ENCODE peak calls at places on chromosomes 7 and 10, in four cellular contexts. G is GM23248, B is K562, X is left ventricle myocardium inferior. O is an unnamed sample.

GRCh38 chr7:128026551-128026950 is 4.7 kb downstream of the LRRC4 start:
- DNase-seq in X (no peak), B (no peak), G (peak; percentile 8), O (no peak)

GRCh38 chr7:27221201-27221797 is 21.3 kb upstream of the EVX1 start:
- DNase-seq in G (no peak), B (no peak), X (no peak), O (peak; percentile 46)

GRCh38 chr10:113612154-113612553 is 51.7 kb downstream of the NRAP start:
- DNase-seq in G (no peak), X (peak; percentile 43), B (no peak), O (no peak)

GRCh38 chr7:46385662-46386309 is 464.7 kb upstream of the IGFBP3 start:
- DNase-seq in X (no peak), G (peak; percentile 95), B (no peak), O (peak; percentile 82)

GRCh38 chr7:7565746-7566650 is 686 bp upstream of the MIOS start:
- DNase-seq in X (no peak), B (no peak), G (peak; percentile 2), O (peak; percentile 76)

GRCh38 chr10:131848741-131849590 is 51.8 kb upstream of the PPP2R2D start:
- DNase-seq in X (no peak), B (no peak), G (no peak), O (no peak)

GRCh38 chr7:93736970-93737369 is 153.6 kb downstream of the TFPI2 start:
- DNase-seq in B (no peak), X (no peak), G (peak; percentile 3), O (no peak)

GRCh38 chr10:12720217-12720981 is 281.1 kb downstream of the CCDC3 start:
- DNase-seq in G (peak; percentile 87), B (no peak), X (peak; percentile 79), O (peak; percentile 97)

GRCh38 chr7:50356212-50356944 is 51.9 kb downstream of the IKZF1 start:
- DNase-seq in G (no peak), B (peak; percentile 82), X (peak; percentile 46), O (no peak)

GRCh38 chr10:116690356-116691078 is 51.8 kb downstream of the HSPA12A start:
- DNase-seq in X (no peak), G (no peak), B (peak; percentile 17), O (no peak)

GRCh38 chr10:58791137-58791536 is 278.5 kb downstream of the BICC1 start:
- DNase-seq in B (no peak), X (no peak), G (peak; percentile 51), O (peak; percentile 30)

GRCh38 chr10:115141254-115141653 is 48.1 kb downstream of the ATRNL1 start:
- DNase-seq in G (peak; percentile 31), B (no peak), X (no peak), O (no peak)

GRCh38 chr7:159036916-159037605 is 107.6 kb downstream of the VIPR2 start:
- DNase-seq in G (no peak), B (no peak), X (no peak), O (no peak)

DNA sequence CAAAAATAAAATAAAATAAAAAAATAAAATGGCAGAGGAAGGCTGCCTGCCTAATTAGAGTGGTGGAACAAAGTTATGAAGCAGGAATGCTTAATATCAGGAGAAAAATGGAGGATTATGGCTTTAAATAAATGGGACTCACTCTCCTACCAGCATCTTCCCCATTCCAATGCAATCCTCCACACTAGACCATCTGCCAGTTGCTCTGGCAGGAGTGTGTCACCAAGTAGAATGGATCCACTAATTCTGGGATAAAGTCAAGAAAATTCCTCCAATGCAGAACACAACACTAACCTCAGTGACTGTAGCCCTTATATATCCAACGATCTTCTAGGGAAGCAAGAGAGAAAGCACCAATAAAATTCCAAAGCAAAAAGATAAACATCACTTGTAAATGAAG is 112.5 kb upstream of the ARID5B start:
- DNase-seq in X (no peak), G (no peak), B (no peak), O (no peak)
- H3K4me1 ChIP-seq in X (peaks cover 3% of the 10 kb centered on the region), G (peaks cover 37% of the 10 kb centered on the region), B (peaks cover 46% of the 10 kb centered on the region), O (peaks cover 24% of the 10 kb centered on the region)

DNA sequence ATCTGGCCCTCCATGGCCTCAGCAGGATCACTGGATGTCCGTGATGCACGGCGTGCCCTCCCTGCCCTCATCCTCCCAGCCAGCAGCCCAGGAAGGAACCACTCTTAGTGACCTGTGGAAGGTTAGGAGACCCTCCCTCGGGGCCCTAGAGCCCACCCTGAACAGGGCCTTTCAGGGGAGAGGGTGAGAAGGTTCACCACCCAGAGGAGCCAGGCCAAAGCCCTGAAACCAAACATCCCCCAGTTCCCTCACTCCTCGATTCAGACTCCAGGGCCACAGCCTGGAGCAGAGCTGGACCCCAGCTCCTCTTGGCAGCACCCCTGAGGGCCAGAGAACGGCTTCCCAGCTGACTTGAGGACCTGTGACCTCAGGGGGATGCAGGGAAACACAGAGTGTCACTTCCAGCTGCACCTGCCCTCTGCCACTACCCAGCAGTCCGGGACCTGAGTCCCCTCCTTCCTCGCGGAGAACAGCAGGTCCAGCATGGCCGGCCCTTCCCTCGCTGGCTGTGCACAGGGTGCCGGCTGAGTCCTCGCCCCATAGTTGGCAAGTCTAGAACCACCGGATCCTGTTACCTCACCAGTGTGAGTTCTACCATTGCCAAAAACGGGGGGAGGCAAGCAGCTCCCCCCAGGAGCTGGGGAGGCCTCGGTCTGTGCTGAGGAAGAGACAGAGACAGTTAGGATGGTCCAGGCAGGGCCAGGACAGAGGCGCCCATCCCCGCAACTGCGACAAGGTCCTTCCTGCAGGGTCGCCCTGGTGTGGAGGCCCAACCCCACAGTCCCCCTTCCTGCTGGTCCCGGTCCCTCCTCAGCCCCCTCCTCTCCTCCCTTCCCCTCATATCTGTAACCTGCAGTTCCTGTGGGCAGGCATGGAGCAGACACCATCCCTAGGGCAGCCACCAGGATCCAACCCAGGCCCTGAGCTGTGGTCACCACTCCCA is 158.6 kb downstream of the NRF1 start:
- DNase-seq in B (no peak), X (no peak), G (no peak), O (no peak)
- H3K4me1 ChIP-seq in B (peaks cover 39% of the 10 kb centered on the region), X (no peaks in the 10 kb centered on the region), G (no peaks in the 10 kb centered on the region), O (no peaks in the 10 kb centered on the region)

GRCh38 chr7:36048141-36048901 is 104.7 kb upstream of the EEPD1 start:
- DNase-seq in X (no peak), B (no peak), G (peak; percentile 89), O (peak; percentile 83)
- H3K4me1 ChIP-seq in X (peaks cover 70% of the 10 kb centered on the region), B (no peaks in the 10 kb centered on the region), G (peaks cover 38% of the 10 kb centered on the region), O (peaks cover 18% of the 10 kb centered on the region)

GRCh38 chr10:44379907-44380306 is 5.0 kb downstream of the CXCL12 start:
- DNase-seq in X (no peak), B (no peak), G (no peak), O (no peak)
- H3K4me1 ChIP-seq in X (peaks cover 72% of the 10 kb centered on the region), B (no peaks in the 10 kb centered on the region), G (peaks cover 9% of the 10 kb centered on the region), O (no peaks in the 10 kb centered on the region)

GRCh38 chr10:122130474-122131110 is 140.5 kb upstream of the BTBD16 start:
- DNase-seq in X (no peak), G (no peak), B (no peak), O (no peak)
- H3K4me1 ChIP-seq in X (peaks cover 97% of the 10 kb centered on the region), G (peaks cover 18% of the 10 kb centered on the region), B (no peaks in the 10 kb centered on the region), O (peaks cover 23% of the 10 kb centered on the region)

GRCh38 chr10:96579133-96579532 is 7.7 kb downstream of the TM9SF3 start:
- DNase-seq in G (no peak), X (no peak), B (no peak), O (no peak)
- H3K4me1 ChIP-seq in G (peaks cover 24% of the 10 kb centered on the region), X (peaks cover 84% of the 10 kb centered on the region), B (peaks cover 5% of the 10 kb centered on the region), O (peaks cover 8% of the 10 kb centered on the region)

GRCh38 chr7:84624527-84624926 is 429.9 kb upstream of the SEMA3A start:
- DNase-seq in G (peak; percentile 14), X (no peak), B (no peak), O (no peak)
- H3K4me1 ChIP-seq in G (peaks cover 5% of the 10 kb centered on the region), X (no peaks in the 10 kb centered on the region), B (no peaks in the 10 kb centered on the region), O (no peaks in the 10 kb centered on the region)

O was measured in mammary epithelial cell.